ENCODE peak calls at places on chromosomes 5 and 9, in four cellular contexts. X is activated naive CD8-positive, alpha-beta T cell treated with anti-CD3 and anti-CD28 coated beads, Interleukin-2, amount 10 ng/mL, durations not matched to agents 7 days and 5 days; K is neural crest cell; E is heart right ventricle. H is an unnamed sample.

GRCh38 chr5:125411163-125412050 is 665.0 kb upstream of the ZNF608 start:
- DNase-seq in E (peak; percentile 29), K (no peak), X (no peak), H (peak; percentile 44)

GRCh38 chr5:11261226-11261625 is 500.2 kb upstream of the DAP start:
- DNase-seq in E (no peak), X (no peak), K (no peak), H (no peak)

GRCh38 chr9:124021385-124021769 is 9.8 kb downstream of the LHX2 start:
- DNase-seq in K (no peak), X (no peak), E (no peak), H (no peak)

GRCh38 chr9:116550728-116551436 is 136.2 kb upstream of the TRIM32 start:
- DNase-seq in X (no peak), K (no peak), E (no peak), H (no peak)

GRCh38 chr9:4799775-4800174 is 7.0 kb downstream of the RCL1 start:
- DNase-seq in E (no peak), K (no peak), X (no peak), H (no peak)

GRCh38 chr9:136978073-136978864 is 965 bp downstream of the PTGDS start:
- DNase-seq in X (peak; percentile 77), E (peak; percentile 89), K (peak; percentile 64), H (peak; percentile 93)

GRCh38 chr5:67404261-67405100 is 207.9 kb upstream of the CD180 start:
- DNase-seq in K (no peak), X (no peak), E (no peak), H (no peak)

GRCh38 chr9:138083873-138084272 is 206.3 kb downstream of the CACNA1B start:
- DNase-seq in K (no peak), X (no peak), E (no peak), H (no peak)

GRCh38 chr5:177565046-177565445 is 10.7 kb upstream of the FAM193B start:
- DNase-seq in X (no peak), K (no peak), E (no peak), H (no peak)

GRCh38 chr9:125467341-125467740 is 205.7 kb downstream of the GAPVD1 start:
- DNase-seq in K (no peak), X (no peak), E (no peak), H (peak; percentile 19)

GRCh38 chr9:134494273-134494815 is 147.3 kb upstream of the COL5A1 start:
- DNase-seq in E (no peak), X (peak; percentile 2), K (no peak), H (no peak)

GRCh38 chr5:20360243-20360642 is 372.2 kb upstream of the CDH18 start:
- DNase-seq in E (no peak), K (no peak), X (no peak), H (no peak)

GRCh38 chr9:25449503-25449902 is 228.7 kb downstream of the TUSC1 start:
- DNase-seq in E (no peak), K (no peak), X (no peak), H (no peak)

GRCh38 chr9:91758491-91758981 is 191.5 kb downstream of the ROR2 start:
- DNase-seq in X (peak; percentile 64), E (no peak), K (peak; percentile 70), H (peak; percentile 61)

GRCh38 chr9:21323091-21323490 is 12.1 kb downstream of the KLHL9 start:
- DNase-seq in K (no peak), X (no peak), E (no peak), H (no peak)

GRCh38 chr9:70043285-70043684 is 363 bp upstream of the MAMDC2 start:
- DNase-seq in K (no peak), E (no peak), X (no peak), H (no peak)

GRCh38 chr9:109319631-109320233 is 1.1 kb downstream of the EPB41L4B start:
- DNase-seq in X (peak; percentile 43), E (no peak), K (no peak), H (peak; percentile 66)

GRCh38 chr9:80061940-80062339 is 490.2 kb downstream of the TLE4 start:
- DNase-seq in K (no peak), X (no peak), E (no peak), H (no peak)

GRCh38 chr5:59066367-59067163 is 483.7 kb downstream of the RAB3C start:
- DNase-seq in X (no peak), K (no peak), E (no peak), H (no peak)

GRCh38 chr9:116574027-116574679 is 113.0 kb upstream of the TRIM32 start:
- DNase-seq in E (no peak), K (no peak), X (no peak), H (peak; percentile 55)

GRCh38 chr5:104177651-104178050 is 615.1 kb upstream of the NUDT12 start:
- DNase-seq in E (no peak), X (no peak), K (no peak), H (no peak)

GRCh38 chr9:127644943-127645342 is 32.9 kb downstream of the STXBP1 start:
- DNase-seq in E (no peak), X (no peak), K (no peak), H (no peak)

GRCh38 chr9:107587175-107587963 is 97.8 kb upstream of the KLF4 start:
- DNase-seq in X (no peak), K (no peak), E (peak; percentile 82), H (peak; percentile 87)

GRCh38 chr5:36507332-36507952 is 99.0 kb upstream of the SLC1A3 start:
- DNase-seq in K (peak; percentile 80), E (peak; percentile 72), X (peak; percentile 70), H (peak; percentile 85)

GRCh38 chr9:4740373-4740622 is 704 bp downstream of the AK3 start:
- DNase-seq in X (no peak), E (no peak), K (no peak), H (no peak)

GRCh38 chr5:96142786-96143434 is 181.3 kb upstream of the ELL2 start:
- DNase-seq in E (no peak), X (no peak), K (no peak), H (no peak)

GRCh38 chr9:135565141-135565628 is 3.6 kb downstream of the PAEP start:
- DNase-seq in K (no peak), E (no peak), X (peak; percentile 15), H (no peak)

GRCh38 chr9:4196886-4197285 is 103.0 kb downstream of the GLIS3 start:
- DNase-seq in K (no peak), X (no peak), E (no peak), H (no peak)

GRCh38 chr5:141488591-141489478 is at the start of gene PCDHGC5:
- DNase-seq in K (no peak), E (no peak), X (no peak), H (no peak)

GRCh38 chr9:12464910-12465512 is 228.2 kb upstream of the TYRP1 start:
- DNase-seq in K (peak; percentile 35), E (no peak), X (no peak), H (no peak)

GRCh38 chr9:959105-959504 is 17.4 kb upstream of the DMRT3 start:
- DNase-seq in E (no peak), X (no peak), K (no peak), H (no peak)

GRCh38 chr9:72473474-72474241 is 47.8 kb upstream of the TMC1 start:
- DNase-seq in X (no peak), K (no peak), E (no peak), H (no peak)

GRCh38 chr9:106535439-106535838 is 327.5 kb upstream of the ZNF462 start:
- DNase-seq in K (no peak), E (no peak), X (no peak), H (no peak)

GRCh38 chr5:132813599-132814440 is 718 bp downstream of the SOWAHA start:
- DNase-seq in E (no peak), K (no peak), X (peak; percentile 63), H (no peak)

GRCh38 chr5:160293901-160294561 is 18.3 kb downstream of the CCNJL start:
- DNase-seq in X (no peak), K (no peak), E (no peak), H (no peak)

GRCh38 chr9:136122425-136123383 is 4.0 kb upstream of the TMEM250 start:
- DNase-seq in E (peak; percentile 70), K (peak; percentile 85), X (peak; percentile 87), H (peak; percentile 92)

GRCh38 chr9:133784731-133785561 is 46.8 kb upstream of the SARDH start:
- DNase-seq in E (no peak), X (no peak), K (no peak), H (peak; percentile 37)

GRCh38 chr9:118059520-118060278 is 355.5 kb downstream of the TLR4 start:
- DNase-seq in X (no peak), E (peak; percentile 20), K (peak; percentile 44), H (peak; percentile 27)

H was measured in right cardiac atrium.